ENCODE peak calls at places on chromosomes 13 and 19, in seven cellular contexts. I is A549, F is upper lobe of left lung, Q is astrocyte, G is BE2C, P is ascending aorta, Y is mucosa of descending colon. U is an unnamed sample. For H3K4me1, the result is how much of the 10 kb centered on the place peaks cover.

GRCh38 chr19:56162258-56162657 is 13.6 kb upstream of the GALP start:
- DNase-seq in Y (no peak), G (no peak), F (no peak), Q (peak), P (no peak), I (no peak), U (no peak)

GRCh38 chr13:31818236-31818635 is 78.9 kb downstream of the RXFP2 start:
- DNase-seq in F (no peak), Y (no peak), G (no peak), P (no peak), Q (peak), I (no peak), U (no peak)

GRCh38 chr13:75636339-75637095 is 387 bp downstream of the LMO7 start:
- DNase-seq in Y (peak), F (peak), I (no peak), G (peak), Q (no peak), P (peak), U (no peak)

GRCh38 chr19:2014731-2015610 is 543 bp downstream of the BTBD2 start:
- DNase-seq in I (no peak), G (peak), F (no peak), Y (peak), Q (no peak), P (no peak), U (no peak)

GRCh38 chr19:10513223-10513622 is 4.0 kb downstream of the S1PR5 start:
- DNase-seq in I (no peak), Y (no peak), F (no peak), G (no peak), P (no peak), Q (no peak), U (no peak)

GRCh38 chr13:36918246-36919060 is 1.6 kb downstream of the SMAD9 start:
- DNase-seq in F (no peak), P (no peak), Q (peak), I (no peak), G (no peak), Y (no peak), U (no peak)

GRCh38 chr13:100262404-100262803 is 173.5 kb downstream of the PCCA start:
- DNase-seq in I (no peak), G (no peak), P (no peak), F (no peak), Q (no peak), Y (no peak), U (no peak)

GRCh38 chr19:17289489-17289888 is 7.8 kb downstream of the ANKLE1 start:
- DNase-seq in F (peak), I (peak), P (no peak), G (peak), Q (peak), Y (peak), U (no peak)

GRCh38 chr19:41698746-41699230 is 9.6 kb upstream of the CEACAM5 start:
- DNase-seq in G (no peak), Q (no peak), P (no peak), F (no peak), Y (peak), I (peak), U (no peak)

GRCh38 chr19:3275583-3276340 is 51.3 kb downstream of the CELF5 start:
- DNase-seq in F (peak), I (peak), P (peak), G (peak), Q (peak), Y (peak), U (peak)

GRCh38 chr19:2777952-2778683 is 5.0 kb downstream of the SGTA start:
- DNase-seq in F (no peak), Y (no peak), Q (no peak), P (no peak), I (no peak), G (no peak), U (no peak)

GRCh38 chr13:111020021-111020420 is 95.1 kb upstream of the ARHGEF7 start:
- DNase-seq in F (no peak), P (no peak), Y (no peak), I (no peak), G (no peak), Q (no peak), U (no peak)

GRCh38 chr19:41447732-41448332 is 4.9 kb downstream of the ERICH4 start:
- DNase-seq in Q (no peak), G (no peak), F (no peak), Y (no peak), P (no peak), I (no peak), U (no peak)

GRCh38 chr13:30186644-30187431 is 120.5 kb downstream of the KATNAL1 start:
- DNase-seq in P (no peak), I (no peak), Y (no peak), Q (peak), F (no peak), G (no peak), U (no peak)

GRCh38 chr19:10145031-10145430 is 25.3 kb upstream of the EIF3G start:
- DNase-seq in F (no peak), Y (no peak), G (no peak), Q (no peak), P (no peak), I (no peak), U (no peak)

GRCh38 chr19:4284176-4284958 is 5.3 kb downstream of the SHD start:
- DNase-seq in P (no peak), I (peak), Y (peak), F (no peak), G (peak), Q (no peak), U (no peak)

GRCh38 chr13:28474491-28475134 is 20.3 kb downstream of the FLT1 start:
- DNase-seq in P (no peak), I (no peak), F (no peak), Q (no peak), G (no peak), Y (no peak), U (no peak)

GRCh38 chr19:48842744-48843162 is 6.5 kb upstream of the HSD17B14 start:
- DNase-seq in Y (peak), G (peak), F (no peak), I (peak), Q (peak), P (peak), U (no peak)

GRCh38 chr13:94480672-94481145 is 1.2 kb upstream of the DCT start:
- DNase-seq in F (no peak), Y (no peak), Q (peak), P (no peak), G (no peak), I (no peak), U (no peak)

GRCh38 chr13:105047676-105048295 is 1487.7 kb downstream of the EFNB2 start:
- DNase-seq in P (no peak), Q (no peak), Y (no peak), F (no peak), I (no peak), G (no peak), U (no peak)

GRCh38 chr13:52744842-52745241 is 5.2 kb upstream of the CNMD start:
- DNase-seq in G (no peak), I (no peak), Q (no peak), F (no peak), Y (no peak), P (no peak), U (no peak)

GRCh38 chr13:51764184-51765141 is 39.5 kb downstream of the DHRS12 start:
- DNase-seq in I (peak), Q (peak), P (peak), F (peak), Y (peak), G (peak), U (no peak)

GRCh38 chr19:13004273-13004672 is 9.0 kb downstream of the NFIX start:
- DNase-seq in P (no peak), Q (no peak), I (no peak), F (peak), Y (peak), G (no peak), U (no peak)
- H3K4me1 ChIP-seq in P (half or more), Q (under half), I (under half), F (half or more), Y (under half), G (under half), U (half or more)

GRCh38 chr13:113457510-113457909 is 4.2 kb upstream of the ADPRHL1 start:
- DNase-seq in I (no peak), P (peak), Y (no peak), F (no peak), Q (no peak), G (peak), U (no peak)
- TF ChIP-seq CTCF in I (no peak), P (no peak), Y (no peak), F (no peak), Q (no peak), G (peak), U (no peak)

GRCh38 chr19:55153652-55154264 is 3.8 kb downstream of the TNNI3 start:
- DNase-seq in F (no peak), I (peak), Y (no peak), G (no peak), P (no peak), Q (no peak), U (no peak)

GRCh38 chr19:55157064-55157908 is at the start of gene TNNI3:
- DNase-seq in Q (no peak), F (no peak), I (no peak), P (no peak), G (no peak), Y (no peak), U (no peak)

GRCh38 chr19:55158423-55158822 is 891 bp upstream of the TNNI3 start:
- DNase-seq in G (no peak), Y (no peak), P (no peak), I (no peak), F (no peak), Q (no peak), U (no peak)

GRCh38 chr19:55158848-55159793 is 1.6 kb upstream of the TNNI3 start:
- DNase-seq in Q (no peak), I (peak), G (no peak), F (no peak), P (no peak), Y (no peak), U (no peak)

DNA sequence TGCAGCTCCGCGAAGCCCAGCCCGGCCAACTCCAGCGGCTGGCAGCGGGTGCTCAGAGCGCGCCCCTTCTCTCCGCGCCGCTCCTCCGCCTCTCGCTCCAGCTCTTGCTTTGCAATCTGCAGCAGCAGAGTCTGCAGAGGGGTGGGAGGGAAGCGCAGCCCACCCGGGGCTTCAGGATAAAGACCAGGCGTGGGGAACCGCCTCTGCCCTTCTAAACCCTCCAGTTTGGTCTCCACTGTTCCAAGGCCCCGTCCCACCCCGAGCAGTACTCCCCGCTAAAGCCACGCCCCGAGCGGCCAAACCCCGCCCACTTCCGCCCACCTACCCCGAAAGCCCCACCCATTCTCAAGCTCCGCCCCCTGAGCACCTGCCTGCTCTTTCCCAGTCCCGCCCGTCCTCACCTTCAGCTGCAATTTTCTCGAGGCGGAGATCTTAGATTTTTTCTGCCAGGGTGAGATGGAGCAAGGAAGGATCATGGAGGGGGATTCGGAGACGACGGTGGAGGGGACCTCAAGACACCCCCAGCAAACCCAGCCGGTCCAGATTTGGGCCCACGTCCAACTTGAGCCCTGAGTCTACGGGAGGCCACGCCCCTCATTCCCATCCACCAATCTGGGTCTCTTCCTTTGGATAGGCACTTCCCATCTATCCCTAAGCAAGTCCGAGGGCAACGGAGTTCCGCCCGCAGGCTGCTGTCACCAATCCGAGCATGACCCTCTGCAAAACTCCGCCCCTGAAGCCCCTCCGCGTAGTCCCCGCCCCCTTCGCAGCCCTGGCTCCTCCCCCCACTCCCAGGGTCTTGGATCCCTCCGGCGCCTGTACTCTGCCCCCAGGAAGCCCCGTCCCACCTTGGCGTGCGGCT is 1.1 kb downstream of the TNNI3 start:
- DNase-seq in I (peak), F (peak), P (no peak), Q (no peak), Y (peak), G (peak), U (no peak)
- H3K4me3 ChIP-seq in I (peak), F (peak), P (no peak), Q (no peak), Y (no peak), G (peak), U (peak)

GRCh38 chr19:15332311-15332996 is at the start of gene BRD4:
- DNase-seq in Y (peak), F (peak), Q (no peak), I (peak), P (peak), G (peak), U (no peak)

GRCh38 chr19:15324791-15325519 is 7.4 kb downstream of the BRD4 start:
- DNase-seq in P (no peak), Y (no peak), I (no peak), Q (no peak), G (no peak), F (no peak), U (no peak)

GRCh38 chr19:15331419-15332310 is 674 bp downstream of the BRD4 start:
- DNase-seq in Q (no peak), P (no peak), F (peak), I (peak), Y (peak), G (peak), U (no peak)

GRCh38 chr19:15330801-15331418 is 1.4 kb downstream of the BRD4 start:
- DNase-seq in F (peak), G (no peak), I (peak), Y (peak), Q (peak), P (peak), U (no peak)

GRCh38 chr19:15328312-15328711 is 4.0 kb downstream of the BRD4 start:
- DNase-seq in I (no peak), F (peak), Y (no peak), P (no peak), Q (no peak), G (no peak), U (no peak)
- H3K4me1 ChIP-seq in I (half or more), F (half or more), Y (half or more), P (half or more), Q (under half), G (under half), U (half or more)

DNA sequence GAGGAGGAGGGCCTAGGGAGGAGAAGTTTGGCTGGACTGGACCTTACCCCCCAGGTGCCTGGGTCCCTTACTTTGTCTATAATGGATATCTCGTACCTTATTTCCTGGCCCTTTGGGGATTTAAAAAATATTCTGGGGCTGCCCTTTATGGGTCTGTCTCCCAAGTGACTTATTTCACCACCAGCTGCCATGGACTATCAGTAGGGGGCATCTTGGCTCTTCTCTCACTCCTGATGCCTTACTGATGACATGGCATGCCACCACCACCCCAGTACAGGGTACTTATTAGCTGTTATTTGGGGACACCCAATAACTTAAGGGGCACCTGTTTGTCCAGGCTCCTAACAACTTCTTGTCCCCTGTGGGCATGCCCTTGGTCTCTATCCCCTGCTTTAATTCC is 38.0 kb downstream of the NFIX start:
- DNase-seq in I (no peak), G (no peak), P (no peak), F (no peak), Y (no peak), Q (no peak), U (no peak)
- TF ChIP-seq CTCF in I (no peak), G (peak), P (no peak), F (no peak), Y (no peak), Q (no peak), U (no peak)

GRCh38 chr13:58991826-58992477 is 1171.8 kb downstream of the DIAPH3 start:
- DNase-seq in I (no peak), P (no peak), F (no peak), Q (no peak), Y (no peak), G (no peak), U (no peak)
- H3K4me3 ChIP-seq in I (no peak), P (no peak), F (no peak), Q (no peak), Y (no peak), G (no peak), U (peak)

GRCh38 chr19:45103200-45103624 is 10.2 kb downstream of the PPP1R37 start:
- DNase-seq in I (no peak), P (no peak), G (peak), Q (no peak), F (peak), Y (no peak), U (no peak)
- H3K4me1 ChIP-seq in I (under half), P (under half), G (under half), Q (under half), F (half or more), Y (under half), U (under half)

DNA sequence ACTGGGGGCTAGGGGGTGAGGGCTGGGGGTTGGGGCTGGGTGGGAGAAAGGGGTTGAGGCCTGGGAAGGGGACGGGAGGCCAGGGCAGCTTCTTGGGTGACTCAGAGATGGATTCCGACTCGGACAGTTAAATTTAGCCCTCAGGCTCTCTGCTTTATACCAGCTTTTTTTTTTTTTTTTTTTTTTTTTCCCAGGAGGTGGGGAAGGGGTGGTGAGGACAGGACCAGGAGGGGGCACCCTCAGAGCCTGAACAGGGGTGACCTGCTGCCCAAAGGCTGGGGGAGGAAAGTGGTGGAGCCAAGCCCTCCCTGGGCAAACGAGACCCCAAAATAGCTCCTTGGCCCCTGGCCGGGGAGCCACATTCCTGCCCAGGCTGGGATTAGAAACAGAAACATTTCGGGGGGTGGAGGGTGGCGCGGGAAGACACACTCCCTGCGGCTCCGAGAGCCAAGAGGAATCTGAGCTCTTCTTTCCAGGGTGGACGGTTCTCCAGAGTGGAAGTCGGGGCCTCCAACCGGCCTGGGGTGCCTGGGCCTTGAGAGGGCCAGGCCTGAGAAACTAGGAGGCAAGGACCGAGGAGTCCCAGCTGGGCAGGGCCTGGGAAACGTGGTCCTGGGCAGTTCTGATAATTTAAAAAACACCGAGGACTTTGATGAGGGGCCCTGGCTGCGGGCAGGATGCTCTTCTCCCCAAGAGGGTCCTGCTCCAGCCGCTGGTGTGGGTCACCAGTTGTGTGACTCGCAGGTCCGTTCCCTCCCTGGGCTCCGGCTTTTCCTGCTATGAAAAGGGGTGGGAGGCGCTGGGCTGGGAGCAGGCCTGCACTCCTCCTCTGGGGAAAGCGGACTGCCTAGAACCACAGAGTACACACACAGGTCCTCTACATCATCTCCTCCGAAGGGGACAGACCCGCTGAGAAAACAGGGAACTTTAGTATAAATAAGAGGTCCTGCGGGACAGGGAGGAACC is 813 bp upstream of the DMPK start:
- DNase-seq in Y (no peak), I (peak), F (no peak), P (peak), G (no peak), Q (peak), U (no peak)
- TF ChIP-seq CTCF in Y (no peak), I (no peak), F (no peak), P (no peak), G (no peak), Q (no peak), U (no peak)

GRCh38 chr13:50222569-50223332 is 207.5 kb downstream of the KCNRG start:
- DNase-seq in Y (peak), Q (peak), P (peak), F (peak), G (no peak), I (no peak), U (no peak)
- H3K4me3 ChIP-seq in Y (no peak), Q (no peak), P (peak), F (no peak), G (no peak), I (no peak), U (no peak)

GRCh38 chr19:19477705-19478383 is 37.5 kb downstream of the TSSK6 start:
- DNase-seq in I (no peak), Q (no peak), G (no peak), F (peak), P (no peak), Y (peak), U (no peak)
- H3K4me1 ChIP-seq in I (under half), Q (under half), G (under half), F (half or more), P (under half), Y (under half), U (under half)

U was measured in keratinocyte.